ENCODE peak calls at places on chromosomes 5 and 9, in eight cellular contexts. One of them, this sample, is unnamed.

GRCh38 chr5:10520716-10521115 is 43.2 kb upstream of the ANKRD33B start:
- DNase-seq in anterior cingulate cortex: no peak
- DNase-seq in stomach: no peak
- DNase-seq in activated CD4-positive, alpha-beta T cell treated with anti-CD3 and anti-CD28 coated beads for 1 hour: no peak
- DNase-seq in naive thymus-derived CD8-positive, alpha-beta T cell: no peak
- DNase-seq in NCI-H226: no peak
- DNase-seq in neural progenitor cell: no peak
- DNase-seq in foreskin keratinocyte: no peak
- DNase-seq in this sample: no peak

GRCh38 chr9:73077625-73078030 is 74.0 kb upstream of the ANXA1 start:
- DNase-seq in anterior cingulate cortex: no peak
- DNase-seq in stomach: no peak
- DNase-seq in activated CD4-positive, alpha-beta T cell treated with anti-CD3 and anti-CD28 coated beads for 1 hour: no peak
- DNase-seq in naive thymus-derived CD8-positive, alpha-beta T cell: no peak
- DNase-seq in NCI-H226: no peak
- DNase-seq in neural progenitor cell: no peak
- DNase-seq in foreskin keratinocyte: no peak
- DNase-seq in this sample: no peak

GRCh38 chr5:158810615-158811014 is 289.1 kb downstream of the EBF1 start:
- DNase-seq in anterior cingulate cortex: no peak
- DNase-seq in stomach: no peak
- DNase-seq in activated CD4-positive, alpha-beta T cell treated with anti-CD3 and anti-CD28 coated beads for 1 hour: no peak
- DNase-seq in naive thymus-derived CD8-positive, alpha-beta T cell: no peak
- DNase-seq in NCI-H226: no peak
- DNase-seq in neural progenitor cell: no peak
- DNase-seq in foreskin keratinocyte: no peak
- DNase-seq in this sample: no peak

GRCh38 chr5:179923422-179923821 is 15.7 kb upstream of the TBC1D9B start:
- DNase-seq in anterior cingulate cortex: no peak
- DNase-seq in stomach: no peak
- DNase-seq in activated CD4-positive, alpha-beta T cell treated with anti-CD3 and anti-CD28 coated beads for 1 hour: no peak
- DNase-seq in naive thymus-derived CD8-positive, alpha-beta T cell: no peak
- DNase-seq in NCI-H226: no peak
- DNase-seq in neural progenitor cell: no peak
- DNase-seq in foreskin keratinocyte: no peak
- DNase-seq in this sample: no peak

GRCh38 chr5:153753645-153754432 is 263.4 kb downstream of the GRIA1 start:
- DNase-seq in anterior cingulate cortex: no peak
- DNase-seq in stomach: no peak
- DNase-seq in activated CD4-positive, alpha-beta T cell treated with anti-CD3 and anti-CD28 coated beads for 1 hour: no peak
- DNase-seq in naive thymus-derived CD8-positive, alpha-beta T cell: no peak
- DNase-seq in NCI-H226: peak
- DNase-seq in neural progenitor cell: no peak
- DNase-seq in foreskin keratinocyte: peak
- DNase-seq in this sample: no peak

GRCh38 chr9:110971234-110971633 is 67.0 kb downstream of the LPAR1 start:
- DNase-seq in anterior cingulate cortex: no peak
- DNase-seq in stomach: no peak
- DNase-seq in activated CD4-positive, alpha-beta T cell treated with anti-CD3 and anti-CD28 coated beads for 1 hour: no peak
- DNase-seq in naive thymus-derived CD8-positive, alpha-beta T cell: no peak
- DNase-seq in NCI-H226: no peak
- DNase-seq in neural progenitor cell: no peak
- DNase-seq in foreskin keratinocyte: no peak
- DNase-seq in this sample: no peak

GRCh38 chr5:37631939-37632338 is 207.9 kb downstream of the GDNF start:
- DNase-seq in anterior cingulate cortex: no peak
- DNase-seq in stomach: no peak
- DNase-seq in activated CD4-positive, alpha-beta T cell treated with anti-CD3 and anti-CD28 coated beads for 1 hour: no peak
- DNase-seq in naive thymus-derived CD8-positive, alpha-beta T cell: no peak
- DNase-seq in NCI-H226: peak
- DNase-seq in neural progenitor cell: no peak
- DNase-seq in foreskin keratinocyte: no peak
- DNase-seq in this sample: no peak

GRCh38 chr9:97840521-97840920 is 12.5 kb upstream of the FOXE1 start:
- DNase-seq in anterior cingulate cortex: no peak
- DNase-seq in stomach: no peak
- DNase-seq in activated CD4-positive, alpha-beta T cell treated with anti-CD3 and anti-CD28 coated beads for 1 hour: no peak
- DNase-seq in naive thymus-derived CD8-positive, alpha-beta T cell: no peak
- DNase-seq in NCI-H226: peak
- DNase-seq in neural progenitor cell: no peak
- DNase-seq in foreskin keratinocyte: peak
- DNase-seq in this sample: no peak

GRCh38 chr5:77312411-77312810 is 101.9 kb downstream of the PDE8B start:
- DNase-seq in anterior cingulate cortex: no peak
- DNase-seq in stomach: no peak
- DNase-seq in activated CD4-positive, alpha-beta T cell treated with anti-CD3 and anti-CD28 coated beads for 1 hour: no peak
- DNase-seq in naive thymus-derived CD8-positive, alpha-beta T cell: no peak
- DNase-seq in NCI-H226: peak
- DNase-seq in neural progenitor cell: no peak
- DNase-seq in foreskin keratinocyte: no peak
- DNase-seq in this sample: no peak

GRCh38 chr9:2613730-2614271 is 7.8 kb upstream of the VLDLR start:
- DNase-seq in anterior cingulate cortex: no peak
- DNase-seq in stomach: no peak
- DNase-seq in activated CD4-positive, alpha-beta T cell treated with anti-CD3 and anti-CD28 coated beads for 1 hour: no peak
- DNase-seq in naive thymus-derived CD8-positive, alpha-beta T cell: no peak
- DNase-seq in NCI-H226: no peak
- DNase-seq in neural progenitor cell: no peak
- DNase-seq in foreskin keratinocyte: no peak
- DNase-seq in this sample: peak

GRCh38 chr5:153504726-153505125 is 14.3 kb downstream of the GRIA1 start:
- DNase-seq in anterior cingulate cortex: no peak
- DNase-seq in stomach: no peak
- DNase-seq in activated CD4-positive, alpha-beta T cell treated with anti-CD3 and anti-CD28 coated beads for 1 hour: no peak
- DNase-seq in naive thymus-derived CD8-positive, alpha-beta T cell: no peak
- DNase-seq in NCI-H226: no peak
- DNase-seq in neural progenitor cell: no peak
- DNase-seq in foreskin keratinocyte: no peak
- DNase-seq in this sample: no peak

GRCh38 chr5:33772276-33772990 is 119.4 kb downstream of the ADAMTS12 start:
- DNase-seq in anterior cingulate cortex: no peak
- DNase-seq in stomach: no peak
- DNase-seq in activated CD4-positive, alpha-beta T cell treated with anti-CD3 and anti-CD28 coated beads for 1 hour: no peak
- DNase-seq in naive thymus-derived CD8-positive, alpha-beta T cell: no peak
- DNase-seq in NCI-H226: peak
- DNase-seq in neural progenitor cell: no peak
- DNase-seq in foreskin keratinocyte: peak
- DNase-seq in this sample: no peak

GRCh38 chr5:116563909-116564308 is 10.7 kb downstream of the SEMA6A start:
- DNase-seq in anterior cingulate cortex: no peak
- DNase-seq in stomach: no peak
- DNase-seq in activated CD4-positive, alpha-beta T cell treated with anti-CD3 and anti-CD28 coated beads for 1 hour: no peak
- DNase-seq in naive thymus-derived CD8-positive, alpha-beta T cell: no peak
- DNase-seq in NCI-H226: no peak
- DNase-seq in neural progenitor cell: no peak
- DNase-seq in foreskin keratinocyte: no peak
- DNase-seq in this sample: no peak

GRCh38 chr5:179802950-179803562 is 3.6 kb downstream of the MGAT4B start:
- DNase-seq in anterior cingulate cortex: no peak
- DNase-seq in stomach: no peak
- DNase-seq in activated CD4-positive, alpha-beta T cell treated with anti-CD3 and anti-CD28 coated beads for 1 hour: no peak
- DNase-seq in naive thymus-derived CD8-positive, alpha-beta T cell: no peak
- DNase-seq in NCI-H226: no peak
- DNase-seq in neural progenitor cell: peak
- DNase-seq in foreskin keratinocyte: no peak
- DNase-seq in this sample: peak

GRCh38 chr5:59246470-59247250 is 646.9 kb downstream of the PDE4D start:
- DNase-seq in anterior cingulate cortex: no peak
- DNase-seq in stomach: no peak
- DNase-seq in activated CD4-positive, alpha-beta T cell treated with anti-CD3 and anti-CD28 coated beads for 1 hour: no peak
- DNase-seq in naive thymus-derived CD8-positive, alpha-beta T cell: no peak
- DNase-seq in NCI-H226: no peak
- DNase-seq in neural progenitor cell: no peak
- DNase-seq in foreskin keratinocyte: peak
- DNase-seq in this sample: no peak

GRCh38 chr5:41747291-41747690 is 122.9 kb downstream of the OXCT1 start:
- DNase-seq in anterior cingulate cortex: no peak
- DNase-seq in stomach: no peak
- DNase-seq in activated CD4-positive, alpha-beta T cell treated with anti-CD3 and anti-CD28 coated beads for 1 hour: no peak
- DNase-seq in naive thymus-derived CD8-positive, alpha-beta T cell: no peak
- DNase-seq in NCI-H226: no peak
- DNase-seq in neural progenitor cell: no peak
- DNase-seq in foreskin keratinocyte: no peak
- DNase-seq in this sample: no peak

GRCh38 chr5:112634796-112635195 is 102.9 kb upstream of the APC start:
- DNase-seq in anterior cingulate cortex: no peak
- DNase-seq in stomach: no peak
- DNase-seq in activated CD4-positive, alpha-beta T cell treated with anti-CD3 and anti-CD28 coated beads for 1 hour: no peak
- DNase-seq in naive thymus-derived CD8-positive, alpha-beta T cell: no peak
- DNase-seq in NCI-H226: no peak
- DNase-seq in neural progenitor cell: no peak
- DNase-seq in foreskin keratinocyte: no peak
- DNase-seq in this sample: no peak

GRCh38 chr9:122075135-122076030 is 17.7 kb downstream of the TTLL11 start:
- DNase-seq in anterior cingulate cortex: no peak
- DNase-seq in stomach: no peak
- DNase-seq in activated CD4-positive, alpha-beta T cell treated with anti-CD3 and anti-CD28 coated beads for 1 hour: no peak
- DNase-seq in naive thymus-derived CD8-positive, alpha-beta T cell: no peak
- DNase-seq in NCI-H226: no peak
- DNase-seq in neural progenitor cell: no peak
- DNase-seq in foreskin keratinocyte: no peak
- DNase-seq in this sample: no peak